ENCODE peak calls at places on chromosomes 13 and 19, in six cellular contexts. B, C, G, H, M and Q are unnamed samples.

GRCh38 chr19:27918818-27919217 is 1294.1 kb downstream of the UQCRFS1 start:
- DNase-seq in B (no peak), C (no peak), G (no peak), H (no peak), M (no peak), Q (no peak)

GRCh38 chr19:10353793-10354391 is 14.5 kb upstream of the ICAM3 start:
- DNase-seq in B (peak), C (peak), G (peak), H (peak), M (no peak), Q (no peak)

GRCh38 chr13:98570929-98571372 is 6.0 kb downstream of the STK24 start:
- DNase-seq in B (peak), C (peak), G (no peak), H (no peak), M (no peak), Q (no peak)

GRCh38 chr13:60642552-60642951 is 245.5 kb downstream of the TDRD3 start:
- DNase-seq in B (no peak), C (no peak), G (peak), H (no peak), M (no peak), Q (no peak)

GRCh38 chr13:75372517-75372916 is 109.5 kb downstream of the TBC1D4 start:
- DNase-seq in B (peak), C (peak), G (peak), H (peak), M (no peak), Q (no peak)

GRCh38 chr13:27638521-27638920 is 16.8 kb downstream of the POLR1D start:
- DNase-seq in B (peak), C (peak), G (peak), H (no peak), M (no peak), Q (no peak)

GRCh38 chr19:47097396-47098217 is 16.0 kb downstream of the ZC3H4 start:
- DNase-seq in B (no peak), C (peak), G (no peak), H (peak), M (no peak), Q (no peak)

GRCh38 chr19:56113071-56113632 is 7.9 kb downstream of the ZNF787 start:
- DNase-seq in B (no peak), C (no peak), G (no peak), H (no peak), M (no peak), Q (no peak)

GRCh38 chr19:13507053-13507611 is 853 bp upstream of the CACNA1A start:
- DNase-seq in B (no peak), C (peak), G (peak), H (no peak), M (no peak), Q (no peak)

GRCh38 chr13:34128661-34129060 is 310.7 kb downstream of the RFC3 start:
- DNase-seq in B (no peak), C (no peak), G (no peak), H (no peak), M (no peak), Q (no peak)

GRCh38 chr19:10929402-10929794 is 787 bp downstream of the TIMM29 start:
- DNase-seq in B (no peak), C (no peak), G (no peak), H (no peak), M (no peak), Q (no peak)

GRCh38 chr13:40159736-40160135 is 504.3 kb downstream of the COG6 start:
- DNase-seq in B (no peak), C (no peak), G (no peak), H (no peak), M (no peak), Q (no peak)

GRCh38 chr13:110634558-110634957 is 19.2 kb downstream of the NAXD start:
- DNase-seq in B (peak), C (peak), G (peak), H (no peak), M (no peak), Q (no peak)

GRCh38 chr13:107202371-107203023 is 634.6 kb upstream of the ARGLU1 start:
- DNase-seq in B (peak), C (peak), G (peak), H (no peak), M (no peak), Q (no peak)

GRCh38 chr19:38093587-38093986 is 130.4 kb downstream of the DPF1 start:
- DNase-seq in B (no peak), C (no peak), G (no peak), H (no peak), M (no peak), Q (no peak)

GRCh38 chr13:108551674-108552073 is 77.7 kb upstream of the MYO16 start:
- DNase-seq in B (peak), C (no peak), G (no peak), H (no peak), M (no peak), Q (no peak)

GRCh38 chr19:3140667-3141038 is 4.8 kb downstream of the GNA15 start:
- DNase-seq in B (no peak), C (no peak), G (no peak), H (no peak), M (no peak), Q (no peak)

GRCh38 chr13:112869202-112870061 is 99.6 kb upstream of the MCF2L start:
- DNase-seq in B (no peak), C (no peak), G (no peak), H (no peak), M (no peak), Q (no peak)

GRCh38 chr13:109654341-109655205 is 131.8 kb downstream of the IRS2 start:
- DNase-seq in B (no peak), C (peak), G (peak), H (peak), M (no peak), Q (no peak)

GRCh38 chr13:74026753-74027152 is 107.5 kb downstream of the KLF12 start:
- DNase-seq in B (peak), C (no peak), G (peak), H (no peak), M (no peak), Q (peak)

GRCh38 chr19:36058481-36059179 is 3.9 kb downstream of the WDR62 start:
- DNase-seq in B (no peak), C (no peak), G (no peak), H (no peak), M (no peak), Q (no peak)

GRCh38 chr19:35260694-35261304 is 8.0 kb upstream of the USF2 start:
- DNase-seq in B (no peak), C (no peak), G (no peak), H (no peak), M (no peak), Q (peak)

GRCh38 chr19:46017095-46017429 is 5.8 kb downstream of the PGLYRP1 start:
- DNase-seq in B (no peak), C (no peak), G (no peak), H (no peak), M (no peak), Q (no peak)
- TF ChIP-seq CTCF in B (no peak), C (no peak), G (no peak), H (no peak), M (no peak), Q (peak)

GRCh38 chr13:59176775-59177174 is 987.0 kb downstream of the DIAPH3 start:
- DNase-seq in B (no peak), C (no peak), G (no peak), H (no peak), M (no peak), Q (no peak)
- TF ChIP-seq CTCF in B (peak), C (no peak), G (no peak), H (no peak), M (no peak), Q (no peak)

GRCh38 chr19:49850487-49851342 is at the start of gene PTOV1:
- DNase-seq in B (peak), C (peak), G (peak), H (peak), M (peak), Q (peak)
- TF ChIP-seq CTCF in B (no peak), C (no peak), G (no peak), H (no peak), M (no peak), Q (no peak)

DNA sequence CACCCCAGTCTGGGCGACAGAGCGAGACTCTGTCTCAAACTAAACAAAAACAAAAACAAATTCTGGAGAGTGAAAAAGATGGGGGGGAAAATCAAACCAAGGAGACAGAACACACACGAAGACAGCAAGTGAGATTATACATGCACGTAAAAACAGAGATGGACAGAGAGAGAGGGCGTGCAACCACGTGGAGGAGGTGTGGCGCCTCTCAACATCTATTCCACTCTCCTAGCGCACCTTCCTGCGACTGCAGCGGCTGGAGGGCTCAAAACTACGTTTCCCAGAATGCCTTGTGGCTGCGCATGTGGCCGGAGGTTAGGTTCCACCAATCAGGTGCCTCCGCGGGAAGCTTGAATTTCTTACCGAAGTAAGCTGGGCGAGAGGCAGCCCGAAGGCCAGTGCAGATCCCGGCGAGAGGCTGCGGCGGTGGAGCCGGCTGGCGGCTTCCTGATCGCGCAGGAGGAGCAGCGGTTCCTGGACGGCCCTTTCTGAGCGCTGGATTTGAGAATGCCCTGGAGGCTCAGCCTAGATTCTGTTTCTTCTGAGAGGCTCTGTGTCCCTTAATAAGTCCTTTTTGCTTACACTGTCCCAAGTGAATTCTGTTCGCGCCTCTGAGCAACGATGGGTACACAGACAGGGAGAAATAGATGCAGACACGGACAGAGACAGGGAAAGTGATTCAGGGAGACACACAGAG is 13.1 kb upstream of the NANOS2 start:
- DNase-seq in B (peak), C (peak), G (peak), H (peak), M (peak), Q (peak)
- TF ChIP-seq CTCF in B (no peak), C (no peak), G (no peak), H (no peak), M (no peak), Q (no peak)